ENCODE peak calls at places on chromosomes 5 and 9, in seven cellular contexts. One of them, this sample, is unnamed.

GRCh38 chr9:88578486-88579362 is 43.7 kb downstream of the NXNL2 start:
- DNase-seq in bronchial epithelial cell: peak; percentile 46
- DNase-seq in glomerular endothelial cell: peak; percentile 29
- DNase-seq in A172: peak; percentile 90
- DNase-seq in IMR-90: peak; percentile 69
- DNase-seq in effector CD4-positive, alpha-beta T cell: peak; percentile 58
- DNase-seq in MG63: peak; percentile 69
- DNase-seq in this sample: no peak

GRCh38 chr5:1881273-1881586 is 1.5 kb downstream of the IRX4 start:
- DNase-seq in IMR-90: no peak
- DNase-seq in glomerular endothelial cell: no peak
- DNase-seq in bronchial epithelial cell: no peak
- DNase-seq in A172: peak; percentile 6
- DNase-seq in MG63: peak; percentile 56
- DNase-seq in effector CD4-positive, alpha-beta T cell: no peak
- DNase-seq in this sample: no peak

GRCh38 chr5:174751154-174751990 is 27.0 kb downstream of the MSX2 start:
- DNase-seq in A172: peak; percentile 34
- DNase-seq in bronchial epithelial cell: no peak
- DNase-seq in glomerular endothelial cell: no peak
- DNase-seq in effector CD4-positive, alpha-beta T cell: no peak
- DNase-seq in MG63: peak; percentile 62
- DNase-seq in IMR-90: no peak
- DNase-seq in this sample: no peak

GRCh38 chr9:82673904-82674303 is 389.0 kb downstream of the RASEF start:
- DNase-seq in effector CD4-positive, alpha-beta T cell: no peak
- DNase-seq in A172: no peak
- DNase-seq in glomerular endothelial cell: no peak
- DNase-seq in bronchial epithelial cell: peak; percentile 4
- DNase-seq in MG63: no peak
- DNase-seq in IMR-90: no peak
- DNase-seq in this sample: no peak

GRCh38 chr9:92242115-92242778 is 51.2 kb downstream of the IARS1 start:
- DNase-seq in glomerular endothelial cell: no peak
- DNase-seq in IMR-90: peak; percentile 87
- DNase-seq in bronchial epithelial cell: peak; percentile 5
- DNase-seq in MG63: no peak
- DNase-seq in effector CD4-positive, alpha-beta T cell: no peak
- DNase-seq in A172: peak; percentile 14
- DNase-seq in this sample: no peak

GRCh38 chr5:138068742-138069375 is 15.0 kb upstream of the WNT8A start:
- DNase-seq in IMR-90: peak; percentile 71
- DNase-seq in MG63: peak; percentile 81
- DNase-seq in glomerular endothelial cell: peak; percentile 60
- DNase-seq in effector CD4-positive, alpha-beta T cell: peak; percentile 61
- DNase-seq in A172: peak; percentile 77
- DNase-seq in bronchial epithelial cell: peak; percentile 71
- DNase-seq in this sample: peak; percentile 46

GRCh38 chr9:121837113-121838010 is 185.9 kb downstream of the DAB2IP start:
- DNase-seq in glomerular endothelial cell: no peak
- DNase-seq in MG63: no peak
- DNase-seq in bronchial epithelial cell: no peak
- DNase-seq in effector CD4-positive, alpha-beta T cell: no peak
- DNase-seq in IMR-90: peak; percentile 85
- DNase-seq in A172: no peak
- DNase-seq in this sample: no peak

GRCh38 chr5:137265457-137265856 is 233.7 kb downstream of the SPOCK1 start:
- DNase-seq in effector CD4-positive, alpha-beta T cell: no peak
- DNase-seq in IMR-90: peak; percentile 17
- DNase-seq in glomerular endothelial cell: no peak
- DNase-seq in MG63: no peak
- DNase-seq in bronchial epithelial cell: peak; percentile 32
- DNase-seq in A172: no peak
- DNase-seq in this sample: no peak

GRCh38 chr5:66828551-66829421 is 232.6 kb downstream of the MAST4 start:
- DNase-seq in bronchial epithelial cell: peak; percentile 87
- DNase-seq in effector CD4-positive, alpha-beta T cell: peak; percentile 30
- DNase-seq in MG63: peak; percentile 53
- DNase-seq in IMR-90: peak; percentile 71
- DNase-seq in glomerular endothelial cell: peak; percentile 76
- DNase-seq in A172: peak; percentile 29
- DNase-seq in this sample: peak; percentile 8

GRCh38 chr5:61301820-61302563 is 30.1 kb upstream of the ZSWIM6 start:
- DNase-seq in bronchial epithelial cell: peak; percentile 98
- DNase-seq in effector CD4-positive, alpha-beta T cell: no peak
- DNase-seq in A172: peak; percentile 98
- DNase-seq in MG63: peak; percentile 96
- DNase-seq in glomerular endothelial cell: no peak
- DNase-seq in IMR-90: peak; percentile 100
- DNase-seq in this sample: no peak

GRCh38 chr9:70411141-70411929 is 3.1 kb downstream of the KLF9 start:
- DNase-seq in MG63: peak; percentile 59
- DNase-seq in A172: no peak
- DNase-seq in effector CD4-positive, alpha-beta T cell: no peak
- DNase-seq in IMR-90: peak; percentile 75
- DNase-seq in bronchial epithelial cell: peak; percentile 58
- DNase-seq in glomerular endothelial cell: no peak
- DNase-seq in this sample: no peak

GRCh38 chr5:36305571-36306326 is 4.0 kb upstream of the RANBP3L start:
- DNase-seq in MG63: peak; percentile 62
- DNase-seq in A172: peak; percentile 41
- DNase-seq in effector CD4-positive, alpha-beta T cell: no peak
- DNase-seq in IMR-90: peak; percentile 38
- DNase-seq in glomerular endothelial cell: peak; percentile 22
- DNase-seq in bronchial epithelial cell: peak; percentile 51
- DNase-seq in this sample: no peak

GRCh38 chr5:83035373-83036170 is 41.6 kb downstream of the TMEM167A start:
- DNase-seq in bronchial epithelial cell: no peak
- DNase-seq in glomerular endothelial cell: no peak
- DNase-seq in MG63: peak; percentile 53
- DNase-seq in A172: no peak
- DNase-seq in IMR-90: no peak
- DNase-seq in effector CD4-positive, alpha-beta T cell: no peak
- DNase-seq in this sample: no peak